ENCODE peak calls at places on chromosome 16, in six cellular contexts. One of them, this sample, is unnamed.

GRCh38 chr16:14669776-14670175 is 24.3 kb downstream of the PLA2G10 start:
- DNase-seq in GM10248: no peak
- DNase-seq in cardiac muscle cell: no peak
- DNase-seq in pancreas: peak; percentile 94
- DNase-seq in nephron progenitor cell: no peak
- DNase-seq in cardiac fibroblast: no peak
- DNase-seq in this sample: no peak

GRCh38 chr16:23852794-23853562 is 17.2 kb downstream of the PRKCB start:
- DNase-seq in nephron progenitor cell: no peak
- DNase-seq in pancreas: no peak
- DNase-seq in GM10248: no peak
- DNase-seq in cardiac muscle cell: no peak
- DNase-seq in cardiac fibroblast: no peak
- DNase-seq in this sample: no peak

GRCh38 chr16:9934723-9935508 is 247.3 kb downstream of the GRIN2A start:
- DNase-seq in pancreas: no peak
- DNase-seq in cardiac muscle cell: no peak
- DNase-seq in nephron progenitor cell: no peak
- DNase-seq in cardiac fibroblast: no peak
- DNase-seq in GM10248: no peak
- DNase-seq in this sample: no peak

GRCh38 chr16:86508947-86509758 is 1.2 kb upstream of the FOXF1 start:
- DNase-seq in cardiac muscle cell: peak; percentile 53
- DNase-seq in cardiac fibroblast: peak; percentile 68
- DNase-seq in pancreas: no peak
- DNase-seq in nephron progenitor cell: peak; percentile 63
- DNase-seq in GM10248: peak; percentile 52
- DNase-seq in this sample: peak; percentile 75

GRCh38 chr16:86994651-86995171 is 322.5 kb downstream of the C16orf95 start:
- DNase-seq in GM10248: no peak
- DNase-seq in cardiac muscle cell: no peak
- DNase-seq in nephron progenitor cell: peak; percentile 54
- DNase-seq in cardiac fibroblast: peak; percentile 92
- DNase-seq in pancreas: no peak
- DNase-seq in this sample: no peak

GRCh38 chr16:78925071-78925714 is 675.3 kb downstream of the MAF start:
- DNase-seq in nephron progenitor cell: no peak
- DNase-seq in cardiac fibroblast: peak; percentile 4
- DNase-seq in GM10248: no peak
- DNase-seq in pancreas: no peak
- DNase-seq in cardiac muscle cell: peak; percentile 23
- DNase-seq in this sample: peak; percentile 9

GRCh38 chr16:64133396-64133795 is 988.5 kb downstream of the CDH11 start:
- DNase-seq in cardiac muscle cell: no peak
- DNase-seq in nephron progenitor cell: no peak
- DNase-seq in GM10248: no peak
- DNase-seq in pancreas: no peak
- DNase-seq in cardiac fibroblast: no peak
- DNase-seq in this sample: no peak

GRCh38 chr16:8850279-8850885 is 18.4 kb downstream of the CARHSP1 start:
- DNase-seq in pancreas: no peak
- DNase-seq in GM10248: no peak
- DNase-seq in cardiac muscle cell: no peak
- DNase-seq in cardiac fibroblast: peak; percentile 96
- DNase-seq in nephron progenitor cell: no peak
- DNase-seq in this sample: no peak

GRCh38 chr16:8572919-8573724 is 17.2 kb downstream of the TMEM114 start:
- DNase-seq in pancreas: no peak
- DNase-seq in nephron progenitor cell: peak; percentile 22
- DNase-seq in cardiac muscle cell: peak; percentile 41
- DNase-seq in cardiac fibroblast: peak; percentile 75
- DNase-seq in GM10248: no peak
- DNase-seq in this sample: no peak

GRCh38 chr16:86077243-86077940 is 178.4 kb downstream of the IRF8 start:
- DNase-seq in cardiac fibroblast: no peak
- DNase-seq in GM10248: no peak
- DNase-seq in cardiac muscle cell: no peak
- DNase-seq in nephron progenitor cell: no peak
- DNase-seq in pancreas: no peak
- DNase-seq in this sample: no peak

GRCh38 chr16:79707867-79708266 is 107.3 kb upstream of the MAF start:
- DNase-seq in cardiac muscle cell: no peak
- DNase-seq in pancreas: peak; percentile 20
- DNase-seq in nephron progenitor cell: no peak
- DNase-seq in cardiac fibroblast: peak; percentile 40
- DNase-seq in GM10248: no peak
- DNase-seq in this sample: no peak

GRCh38 chr16:1195393-1195666 is 29.7 kb downstream of the TPSG1 start:
- DNase-seq in cardiac fibroblast: no peak
- DNase-seq in GM10248: no peak
- DNase-seq in nephron progenitor cell: no peak
- DNase-seq in pancreas: no peak
- DNase-seq in cardiac muscle cell: no peak
- DNase-seq in this sample: no peak

GRCh38 chr16:3138342-3138741 is 3.5 kb downstream of the ZNF213 start:
- DNase-seq in nephron progenitor cell: no peak
- DNase-seq in cardiac fibroblast: no peak
- DNase-seq in GM10248: no peak
- DNase-seq in cardiac muscle cell: no peak
- DNase-seq in pancreas: no peak
- DNase-seq in this sample: no peak

DNA sequence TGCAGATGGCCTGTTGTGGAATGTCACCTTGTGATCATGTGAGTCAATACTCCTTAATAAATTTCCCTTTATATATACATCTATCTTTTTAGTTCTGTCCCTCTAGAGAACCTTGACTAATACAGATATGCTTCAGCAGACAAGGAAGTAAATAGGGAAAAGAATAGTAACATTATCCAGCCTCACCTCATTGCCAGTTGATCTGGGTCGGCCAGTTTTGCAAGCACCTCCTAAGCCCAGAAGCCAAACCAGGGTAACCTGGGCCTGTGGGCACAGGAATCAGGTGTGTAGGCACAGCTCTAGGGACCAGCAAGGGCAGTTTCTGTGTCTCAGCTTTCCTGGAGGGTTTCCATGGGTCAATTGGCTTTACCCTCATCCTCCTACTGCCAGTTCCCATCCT is 11.9 kb upstream of the CCL17 start:
- DNase-seq in cardiac fibroblast: no peak
- DNase-seq in pancreas: no peak
- DNase-seq in nephron progenitor cell: no peak
- DNase-seq in GM10248: no peak
- DNase-seq in cardiac muscle cell: no peak
- DNase-seq in this sample: no peak
- TF ChIP-seq CTCF in cardiac fibroblast: no peak
- TF ChIP-seq CTCF in pancreas: no peak
- TF ChIP-seq CTCF in nephron progenitor cell: no peak
- TF ChIP-seq CTCF in GM10248: no peak
- TF ChIP-seq CTCF in cardiac muscle cell: no peak
- TF ChIP-seq CTCF in this sample: no peak

GRCh38 chr16:30377812-30378235 is 3.2 kb downstream of the MYL11 start:
- DNase-seq in pancreas: peak; percentile 90
- DNase-seq in nephron progenitor cell: peak; percentile 82
- DNase-seq in GM10248: peak; percentile 79
- DNase-seq in cardiac muscle cell: peak; percentile 86
- DNase-seq in cardiac fibroblast: peak; percentile 86
- DNase-seq in this sample: peak; percentile 83

GRCh38 chr16:30378236-30379164 is 3.9 kb downstream of the SEPTIN1 start:
- DNase-seq in pancreas: peak; percentile 99
- DNase-seq in nephron progenitor cell: peak; percentile 100
- DNase-seq in cardiac fibroblast: peak; percentile 98
- DNase-seq in cardiac muscle cell: peak; percentile 99
- DNase-seq in GM10248: peak; percentile 98
- DNase-seq in this sample: peak; percentile 97

GRCh38 chr16:30380801-30381208 is 1.6 kb downstream of the SEPTIN1 start:
- DNase-seq in GM10248: no peak
- DNase-seq in pancreas: no peak
- DNase-seq in cardiac fibroblast: no peak
- DNase-seq in cardiac muscle cell: no peak
- DNase-seq in nephron progenitor cell: no peak
- DNase-seq in this sample: no peak

GRCh38 chr16:30380072-30380471 is 2.3 kb downstream of the SEPTIN1 start:
- DNase-seq in nephron progenitor cell: no peak
- DNase-seq in pancreas: no peak
- DNase-seq in cardiac fibroblast: no peak
- DNase-seq in GM10248: no peak
- DNase-seq in cardiac muscle cell: no peak
- DNase-seq in this sample: no peak

GRCh38 chr16:30379165-30379783 is 3.1 kb downstream of the SEPTIN1 start:
- DNase-seq in cardiac fibroblast: no peak
- DNase-seq in GM10248: no peak
- DNase-seq in nephron progenitor cell: no peak
- DNase-seq in pancreas: no peak
- DNase-seq in cardiac muscle cell: no peak
- DNase-seq in this sample: no peak
- TF ChIP-seq CTCF in cardiac fibroblast: no peak
- TF ChIP-seq CTCF in GM10248: no peak
- TF ChIP-seq CTCF in nephron progenitor cell: no peak
- TF ChIP-seq CTCF in pancreas: no peak
- TF ChIP-seq CTCF in cardiac muscle cell: no peak
- TF ChIP-seq CTCF in this sample: no peak

DNA sequence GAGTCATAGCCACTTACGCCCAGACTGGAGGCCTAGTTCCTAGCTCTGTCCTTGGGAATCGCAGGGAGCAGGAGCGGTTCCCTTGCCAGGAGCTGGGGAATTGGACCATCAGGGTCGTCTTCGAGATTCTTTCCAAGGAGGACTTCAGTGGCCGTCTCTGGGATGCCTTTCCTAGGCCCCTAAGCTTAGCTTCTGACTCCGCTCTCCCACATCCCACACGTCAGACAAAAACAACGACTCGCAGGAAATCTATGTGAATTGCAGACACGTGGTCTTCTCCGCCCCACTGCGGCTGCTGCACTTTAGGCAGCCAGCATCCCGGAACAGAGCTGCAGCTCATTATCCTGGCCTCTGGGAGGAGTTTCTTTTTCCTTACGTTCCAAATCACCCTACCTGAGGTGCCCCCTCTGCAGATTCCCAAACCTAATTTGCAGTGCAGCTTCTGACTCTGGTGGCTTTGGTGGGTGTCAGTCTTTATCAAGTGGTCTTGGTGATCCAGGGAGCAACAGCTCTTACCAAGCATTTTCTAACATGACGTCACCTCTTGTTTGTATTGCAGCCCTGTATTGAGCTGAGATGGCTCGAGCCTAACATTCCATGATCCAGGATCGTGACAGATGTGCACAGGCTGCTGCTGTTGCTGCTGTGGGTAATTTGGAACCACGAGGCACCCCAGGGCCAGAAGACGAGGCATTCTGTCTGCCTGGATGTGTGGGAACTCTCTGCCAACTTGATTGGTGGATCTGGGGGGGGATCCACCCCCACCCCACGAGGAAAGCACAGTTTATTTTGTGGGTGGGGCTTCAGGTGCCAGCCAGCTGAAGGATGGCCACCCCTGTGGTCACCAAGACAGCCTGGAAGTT is 1.1 kb downstream of the KATNB1 start:
- DNase-seq in nephron progenitor cell: peak; percentile 43
- DNase-seq in cardiac muscle cell: peak; percentile 20
- DNase-seq in pancreas: peak; percentile 29
- DNase-seq in GM10248: no peak
- DNase-seq in cardiac fibroblast: peak; percentile 85
- DNase-seq in this sample: no peak
- TF ChIP-seq CTCF in nephron progenitor cell: no peak
- TF ChIP-seq CTCF in cardiac muscle cell: peak; percentile 9
- TF ChIP-seq CTCF in pancreas: no peak
- TF ChIP-seq CTCF in GM10248: peak; percentile 35
- TF ChIP-seq CTCF in cardiac fibroblast: peak; percentile 8
- TF ChIP-seq CTCF in this sample: no peak

DNA sequence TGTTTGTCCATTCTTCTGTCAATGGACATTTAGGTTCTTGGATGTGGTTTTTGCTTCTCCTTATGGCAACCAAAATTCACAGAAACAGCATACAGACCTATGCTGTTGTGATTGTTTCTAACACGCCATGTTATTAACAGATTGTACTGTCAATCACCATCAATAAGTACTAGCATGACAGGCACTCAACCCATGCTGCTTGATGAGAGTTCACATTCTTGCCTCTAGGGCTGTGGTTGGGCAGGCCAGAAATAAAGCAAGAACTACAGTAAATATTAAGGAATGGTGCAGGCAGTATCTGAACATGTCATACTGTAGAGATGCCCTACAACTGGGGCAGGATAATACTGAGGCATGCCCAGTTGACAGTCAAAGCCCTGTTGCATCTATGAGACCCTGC is 171.2 kb upstream of the ZFHX3 start:
- DNase-seq in GM10248: no peak
- DNase-seq in nephron progenitor cell: no peak
- DNase-seq in cardiac fibroblast: no peak
- DNase-seq in cardiac muscle cell: no peak
- DNase-seq in pancreas: no peak
- DNase-seq in this sample: no peak
- TF ChIP-seq CTCF in GM10248: no peak
- TF ChIP-seq CTCF in nephron progenitor cell: no peak
- TF ChIP-seq CTCF in cardiac fibroblast: peak; percentile 20
- TF ChIP-seq CTCF in cardiac muscle cell: no peak
- TF ChIP-seq CTCF in pancreas: no peak
- TF ChIP-seq CTCF in this sample: no peak

DNA sequence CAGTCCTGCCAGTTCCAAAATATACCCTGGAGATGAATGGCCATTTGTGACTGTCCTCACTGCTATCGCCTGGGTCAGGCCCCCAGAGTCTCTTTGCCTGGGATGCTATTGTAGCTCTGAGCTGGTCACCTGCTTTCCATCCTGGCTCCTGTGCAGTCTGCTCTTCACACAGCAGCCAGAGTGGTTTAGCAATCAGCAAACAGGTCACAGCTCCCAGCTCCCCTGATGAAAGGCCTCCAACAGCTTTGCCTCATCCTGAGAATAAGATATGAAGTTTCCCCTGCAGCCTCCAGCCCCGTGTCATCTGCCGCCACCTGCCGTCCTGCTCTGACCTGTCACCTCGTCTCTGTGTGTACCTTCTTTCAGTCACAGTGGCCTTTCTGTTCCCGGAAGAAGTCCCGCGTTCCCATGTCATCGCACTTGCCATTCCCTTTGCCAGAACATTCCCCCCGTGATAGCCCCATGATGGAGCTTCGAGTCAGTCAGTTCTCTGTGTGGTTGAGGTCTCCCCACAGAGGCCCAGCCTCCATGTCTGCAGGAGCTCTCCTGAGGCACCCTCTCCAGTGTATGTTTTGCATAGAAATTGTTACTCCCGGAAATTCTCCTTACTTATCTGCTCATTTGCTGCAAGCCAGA is 281.5 kb downstream of the SNX29 start:
- DNase-seq in cardiac muscle cell: peak; percentile 35
- DNase-seq in GM10248: no peak
- DNase-seq in nephron progenitor cell: no peak
- DNase-seq in pancreas: no peak
- DNase-seq in cardiac fibroblast: no peak
- DNase-seq in this sample: no peak
- TF ChIP-seq CTCF in cardiac muscle cell: no peak
- TF ChIP-seq CTCF in GM10248: no peak
- TF ChIP-seq CTCF in nephron progenitor cell: no peak
- TF ChIP-seq CTCF in pancreas: no peak
- TF ChIP-seq CTCF in cardiac fibroblast: peak; percentile 4
- TF ChIP-seq CTCF in this sample: no peak

GRCh38 chr16:75621170-75621477 is 2.0 kb downstream of the ADAT1 start:
- DNase-seq in cardiac muscle cell: peak; percentile 48
- DNase-seq in pancreas: no peak
- DNase-seq in cardiac fibroblast: peak; percentile 65
- DNase-seq in nephron progenitor cell: no peak
- DNase-seq in GM10248: peak; percentile 41
- DNase-seq in this sample: peak; percentile 22
- TF ChIP-seq CTCF in cardiac muscle cell: peak; percentile 67
- TF ChIP-seq CTCF in pancreas: no peak
- TF ChIP-seq CTCF in cardiac fibroblast: peak; percentile 64
- TF ChIP-seq CTCF in nephron progenitor cell: peak; percentile 46
- TF ChIP-seq CTCF in GM10248: peak; percentile 57
- TF ChIP-seq CTCF in this sample: peak; percentile 44

GRCh38 chr16:81570189-81570846 is 125.7 kb downstream of the CMIP start:
- DNase-seq in GM10248: no peak
- DNase-seq in cardiac muscle cell: no peak
- DNase-seq in cardiac fibroblast: no peak
- DNase-seq in pancreas: no peak
- DNase-seq in nephron progenitor cell: no peak
- DNase-seq in this sample: no peak
- TF ChIP-seq CTCF in GM10248: no peak
- TF ChIP-seq CTCF in cardiac muscle cell: no peak
- TF ChIP-seq CTCF in cardiac fibroblast: no peak
- TF ChIP-seq CTCF in pancreas: no peak
- TF ChIP-seq CTCF in nephron progenitor cell: no peak
- TF ChIP-seq CTCF in this sample: no peak